ENCODE peak calls at places on chromosome 5, in eight cellular contexts. X, P, J, R, V, D, Z and T are unnamed samples.

GRCh38 chr5:81393783-81394718 is at the start of gene ACOT12:
- DNase-seq in Z (no peak), D (no peak), J (peak; percentile 32), P (peak; percentile 35), X (peak; percentile 34), V (peak; percentile 30), R (peak; percentile 59), T (no peak)

GRCh38 chr5:124847907-124848306 is 101.5 kb upstream of the ZNF608 start:
- DNase-seq in R (no peak), Z (no peak), V (no peak), J (no peak), X (no peak), D (no peak), P (no peak), T (no peak)

GRCh38 chr5:32151198-32151597 is 22.9 kb downstream of the GOLPH3 start:
- DNase-seq in J (no peak), D (no peak), V (no peak), P (no peak), X (no peak), R (no peak), Z (no peak), T (no peak)

GRCh38 chr5:176789873-176790615 is 20.3 kb upstream of the UNC5A start:
- DNase-seq in X (no peak), D (no peak), Z (no peak), R (no peak), V (no peak), J (no peak), P (no peak), T (no peak)

GRCh38 chr5:73899055-73899454 is 273.1 kb downstream of the ARHGEF28 start:
- DNase-seq in J (no peak), D (no peak), P (no peak), V (no peak), Z (no peak), R (no peak), X (no peak), T (no peak)

GRCh38 chr5:101455048-101455447 is 552.0 kb upstream of the ST8SIA4 start:
- DNase-seq in R (no peak), X (no peak), J (no peak), Z (no peak), P (no peak), V (no peak), D (no peak), T (no peak)

GRCh38 chr5:56269216-56269927 is 36.2 kb upstream of the ANKRD55 start:
- DNase-seq in P (peak; percentile 35), Z (no peak), V (peak; percentile 87), J (peak; percentile 81), R (no peak), X (peak; percentile 86), D (no peak), T (no peak)

GRCh38 chr5:1255081-1255561 is 29.9 kb downstream of the SLC6A18 start:
- DNase-seq in Z (no peak), R (no peak), J (no peak), V (no peak), P (no peak), D (no peak), X (no peak), T (no peak)

GRCh38 chr5:137696481-137696880 is 39.4 kb downstream of the KLHL3 start:
- DNase-seq in D (no peak), J (peak; percentile 15), X (no peak), Z (no peak), R (no peak), P (no peak), V (peak; percentile 13), T (no peak)

GRCh38 chr5:151924564-151925395 is at the start of gene GLRA1:
- DNase-seq in X (peak; percentile 54), V (peak; percentile 64), J (peak; percentile 54), D (peak; percentile 59), R (peak; percentile 85), Z (no peak), P (peak; percentile 77), T (no peak)

GRCh38 chr5:132227485-132228240 is at the start of gene P4HA2:
- DNase-seq in Z (peak; percentile 70), J (peak; percentile 62), R (peak; percentile 76), X (peak; percentile 70), V (peak; percentile 71), D (peak; percentile 91), P (peak; percentile 67), T (peak; percentile 7)

DNA sequence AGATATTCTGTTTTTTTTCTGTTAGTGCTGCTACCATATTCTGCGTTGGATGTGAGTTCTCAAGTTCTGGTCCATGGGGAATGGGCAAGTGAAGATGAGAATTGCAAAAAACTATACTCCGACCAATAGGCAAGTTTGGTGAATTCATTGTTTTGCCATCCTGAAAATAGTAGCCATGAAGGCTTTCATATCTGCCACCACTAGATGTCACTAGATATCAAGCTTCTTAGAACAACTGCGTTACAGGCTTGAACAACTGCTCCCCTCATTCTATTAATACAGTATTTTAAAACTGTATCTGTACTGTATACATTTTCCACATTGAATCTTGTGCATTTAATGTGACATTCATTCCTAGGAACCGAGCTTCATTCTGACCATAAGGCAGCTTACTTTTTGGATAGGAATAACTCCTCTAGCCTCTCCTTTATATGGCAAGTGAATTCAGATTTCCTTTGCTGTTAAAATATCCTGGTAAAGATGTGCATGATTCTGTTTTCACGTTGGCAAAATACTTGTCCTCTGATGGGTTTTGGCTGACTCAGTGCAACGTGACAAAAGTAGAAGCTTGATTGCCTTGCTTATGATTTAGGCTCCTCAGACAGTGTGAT is 163.7 kb downstream of the SREK1 start:
- DNase-seq in D (no peak), Z (no peak), X (peak; percentile 84), V (peak; percentile 85), J (peak; percentile 80), P (peak; percentile 24), R (no peak), T (no peak)
- TF ChIP-seq CTCF in D (peak; percentile 83), Z (peak; percentile 70), X (peak; percentile 85), V (peak; percentile 84), J (peak; percentile 91), P (peak; percentile 79), R (peak; percentile 62), T (no peak)

DNA sequence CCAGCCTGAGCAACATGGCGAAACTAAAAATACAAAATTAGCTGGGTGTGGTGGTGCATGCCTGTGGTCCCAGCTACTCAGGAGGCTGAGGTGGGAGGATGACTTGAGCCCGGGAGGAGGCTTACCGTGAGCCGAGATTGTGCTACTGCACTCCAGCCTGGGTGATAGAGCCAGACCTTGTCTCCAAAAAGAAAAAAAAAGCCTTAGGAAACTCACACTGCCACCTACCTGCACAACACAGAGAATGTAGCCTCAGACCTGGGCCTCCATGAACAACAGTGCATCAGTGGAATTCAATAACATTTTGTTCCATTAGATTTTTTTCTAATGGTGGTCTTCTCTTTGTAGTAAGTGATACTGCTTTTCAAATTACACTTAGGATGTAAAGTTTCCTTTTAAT is 63.8 kb upstream of the RARS1 start:
- DNase-seq in V (peak; percentile 40), R (no peak), J (no peak), P (no peak), X (no peak), D (no peak), Z (no peak), T (no peak)
- TF ChIP-seq CTCF in V (peak; percentile 39), R (no peak), J (no peak), P (no peak), X (no peak), D (no peak), Z (no peak), T (no peak)

GRCh38 chr5:103258368-103258956 is at the start of gene MACIR:
- DNase-seq in P (peak; percentile 97), J (peak; percentile 95), X (peak; percentile 99), D (peak; percentile 98), V (peak; percentile 99), Z (peak; percentile 92), R (peak; percentile 97), T (peak; percentile 84)

GRCh38 chr5:103260951-103261350 is 2.4 kb downstream of the MACIR start:
- DNase-seq in P (no peak), R (no peak), J (no peak), V (no peak), X (no peak), Z (no peak), D (no peak), T (no peak)

GRCh38 chr5:103262422-103262871 is 3.9 kb downstream of the MACIR start:
- DNase-seq in X (peak; percentile 69), Z (no peak), P (no peak), D (no peak), V (peak; percentile 34), R (no peak), J (peak; percentile 7), T (no peak)

GRCh38 chr5:103258957-103259704 is 568 bp downstream of the MACIR start:
- DNase-seq in R (peak; percentile 71), Z (peak; percentile 16), P (peak; percentile 63), J (peak; percentile 17), X (peak; percentile 40), D (peak; percentile 78), V (peak; percentile 32), T (peak; percentile 37)

GRCh38 chr5:103259705-103260355 is 1.3 kb downstream of the MACIR start:
- DNase-seq in J (peak; percentile 32), P (peak; percentile 21), Z (no peak), D (no peak), V (peak; percentile 46), R (peak; percentile 31), X (peak; percentile 43), T (no peak)
- TF ChIP-seq CTCF in J (no peak), P (no peak), Z (no peak), D (no peak), V (peak; percentile 16), R (no peak), X (no peak), T (no peak)

GRCh38 chr5:7080501-7080900 is 315.4 kb upstream of the ADCY2 start:
- DNase-seq in P (no peak), R (no peak), V (no peak), D (no peak), X (no peak), Z (no peak), J (no peak), T (no peak)

GRCh38 chr5:7074176-7074575 is 321.8 kb upstream of the ADCY2 start:
- DNase-seq in P (no peak), R (no peak), V (no peak), D (no peak), J (no peak), Z (no peak), X (no peak), T (no peak)

GRCh38 chr5:7073666-7074065 is 322.3 kb upstream of the ADCY2 start:
- DNase-seq in R (no peak), V (no peak), D (no peak), J (no peak), Z (no peak), P (no peak), X (no peak), T (no peak)

GRCh38 chr5:7078090-7078489 is 317.8 kb upstream of the ADCY2 start:
- DNase-seq in R (no peak), D (no peak), P (no peak), X (no peak), V (no peak), Z (no peak), J (no peak), T (no peak)

DNA sequence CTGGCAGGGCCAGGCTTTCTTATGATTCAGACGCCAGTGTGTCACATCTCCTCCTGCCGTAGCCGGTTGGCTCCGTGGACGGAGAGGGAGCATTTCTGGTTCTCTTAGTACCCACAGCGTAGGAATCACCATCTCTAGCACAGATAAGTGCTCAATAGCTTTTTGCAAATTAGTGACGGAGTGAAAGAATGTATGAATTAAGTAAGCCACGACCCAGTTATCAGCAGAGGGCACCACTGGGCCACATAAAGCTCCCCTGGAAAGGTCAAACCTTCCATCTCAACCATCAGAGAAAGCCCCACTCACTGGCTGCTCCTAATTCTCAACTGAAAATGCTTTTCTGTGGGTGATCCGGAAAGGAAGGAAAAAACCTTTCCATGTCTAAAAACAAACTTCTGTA is 317.0 kb upstream of the ADCY2 start:
- DNase-seq in X (no peak), J (no peak), R (peak; percentile 50), V (no peak), Z (no peak), P (peak; percentile 47), D (no peak), T (no peak)
- TF ChIP-seq CTCF in X (no peak), J (no peak), R (no peak), V (no peak), Z (no peak), P (no peak), D (no peak), T (no peak)